ENCODE peak calls at places on chromosomes 2 and 18, in five cellular contexts. One of them, this sample, is unnamed.
A peak's percentile ranks its signal among the peaks of the same experiment; 100 is the strongest.

GRCh38 chr18:6210349-6211173 is 204.2 kb downstream of the L3MBTL4 start:
- DNase-seq in lower leg skin: no peak
- DNase-seq in astrocyte of the spinal cord: no peak
- DNase-seq in IMR-90: no peak
- DNase-seq in body of pancreas: peak; percentile 23
- DNase-seq in this sample: no peak

GRCh38 chr2:231957913-231958763 is 3.4 kb upstream of the DIS3L2 start:
- DNase-seq in lower leg skin: no peak
- DNase-seq in astrocyte of the spinal cord: no peak
- DNase-seq in IMR-90: no peak
- DNase-seq in body of pancreas: no peak
- DNase-seq in this sample: no peak

GRCh38 chr18:70578480-70578879 is 289.6 kb downstream of the SOCS6 start:
- DNase-seq in lower leg skin: no peak
- DNase-seq in astrocyte of the spinal cord: no peak
- DNase-seq in IMR-90: no peak
- DNase-seq in body of pancreas: no peak
- DNase-seq in this sample: no peak

GRCh38 chr18:9631814-9632496 is 17.6 kb upstream of the PPP4R1 start:
- DNase-seq in lower leg skin: no peak
- DNase-seq in astrocyte of the spinal cord: peak; percentile 89
- DNase-seq in IMR-90: peak; percentile 96
- DNase-seq in body of pancreas: peak; percentile 23
- DNase-seq in this sample: peak; percentile 93

GRCh38 chr18:62384610-62385097 is 59.5 kb downstream of the TNFRSF11A start:
- DNase-seq in lower leg skin: no peak
- DNase-seq in astrocyte of the spinal cord: peak; percentile 4
- DNase-seq in IMR-90: no peak
- DNase-seq in body of pancreas: peak; percentile 5
- DNase-seq in this sample: peak; percentile 34

GRCh38 chr18:75548353-75548752 is 120.8 kb upstream of the SMIM21 start:
- DNase-seq in lower leg skin: no peak
- DNase-seq in astrocyte of the spinal cord: no peak
- DNase-seq in IMR-90: no peak
- DNase-seq in body of pancreas: peak; percentile 13
- DNase-seq in this sample: no peak

GRCh38 chr2:164560181-164560792 is 61.0 kb downstream of the GRB14 start:
- DNase-seq in lower leg skin: no peak
- DNase-seq in astrocyte of the spinal cord: peak; percentile 48
- DNase-seq in IMR-90: peak; percentile 16
- DNase-seq in body of pancreas: no peak
- DNase-seq in this sample: peak; percentile 64

GRCh38 chr2:166410828-166411472 is 35.2 kb upstream of the SCN9A start:
- DNase-seq in lower leg skin: no peak
- DNase-seq in astrocyte of the spinal cord: peak; percentile 85
- DNase-seq in IMR-90: peak; percentile 96
- DNase-seq in body of pancreas: no peak
- DNase-seq in this sample: peak; percentile 92

GRCh38 chr2:74001121-74001520 is 16.4 kb downstream of the TET3 start:
- DNase-seq in lower leg skin: no peak
- DNase-seq in astrocyte of the spinal cord: no peak
- DNase-seq in IMR-90: peak; percentile 50
- DNase-seq in body of pancreas: no peak
- DNase-seq in this sample: no peak

GRCh38 chr2:71554028-71554705 is 100.8 kb downstream of the DYSF start:
- DNase-seq in lower leg skin: no peak
- DNase-seq in astrocyte of the spinal cord: no peak
- DNase-seq in IMR-90: no peak
- DNase-seq in body of pancreas: no peak
- DNase-seq in this sample: no peak

GRCh38 chr18:77147418-77147852 is 14.9 kb upstream of the MBP start:
- DNase-seq in lower leg skin: peak; percentile 82
- DNase-seq in astrocyte of the spinal cord: no peak
- DNase-seq in IMR-90: peak; percentile 52
- DNase-seq in body of pancreas: peak; percentile 37
- DNase-seq in this sample: peak; percentile 33

GRCh38 chr2:15730545-15731212 is 139.0 kb downstream of the DDX1 start:
- DNase-seq in lower leg skin: peak; percentile 94
- DNase-seq in astrocyte of the spinal cord: peak; percentile 98
- DNase-seq in IMR-90: peak; percentile 92
- DNase-seq in body of pancreas: peak; percentile 90
- DNase-seq in this sample: peak; percentile 97

GRCh38 chr18:33212363-33212762 is 228.2 kb downstream of the CCDC178 start:
- DNase-seq in lower leg skin: no peak
- DNase-seq in astrocyte of the spinal cord: no peak
- DNase-seq in IMR-90: no peak
- DNase-seq in body of pancreas: no peak
- DNase-seq in this sample: no peak

GRCh38 chr2:8623958-8624591 is 57.8 kb upstream of the ID2 start:
- DNase-seq in lower leg skin: no peak
- DNase-seq in astrocyte of the spinal cord: no peak
- DNase-seq in IMR-90: no peak
- DNase-seq in body of pancreas: peak; percentile 69
- DNase-seq in this sample: no peak

GRCh38 chr18:35495821-35496368 is 1.9 kb downstream of the INO80C start:
- DNase-seq in lower leg skin: no peak
- DNase-seq in astrocyte of the spinal cord: peak; percentile 45
- DNase-seq in IMR-90: peak; percentile 64
- DNase-seq in body of pancreas: no peak
- DNase-seq in this sample: no peak

GRCh38 chr2:77508511-77508910 is 13.7 kb downstream of the LRRTM4 start:
- DNase-seq in lower leg skin: no peak
- DNase-seq in astrocyte of the spinal cord: no peak
- DNase-seq in IMR-90: no peak
- DNase-seq in body of pancreas: no peak
- DNase-seq in this sample: no peak

GRCh38 chr2:114754907-114755563 is 312.6 kb downstream of the DPP10 start:
- DNase-seq in lower leg skin: no peak
- DNase-seq in astrocyte of the spinal cord: no peak
- DNase-seq in IMR-90: no peak
- DNase-seq in body of pancreas: no peak
- DNase-seq in this sample: no peak

GRCh38 chr2:150376627-150377335 is 110.7 kb downstream of the RND3 start:
- DNase-seq in lower leg skin: no peak
- DNase-seq in astrocyte of the spinal cord: peak; percentile 50
- DNase-seq in IMR-90: peak; percentile 34
- DNase-seq in body of pancreas: peak; percentile 9
- DNase-seq in this sample: peak; percentile 63

GRCh38 chr2:88307817-88308216 is 137.7 kb downstream of the THNSL2 start:
- DNase-seq in lower leg skin: no peak
- DNase-seq in astrocyte of the spinal cord: no peak
- DNase-seq in IMR-90: peak; percentile 0
- DNase-seq in body of pancreas: no peak
- DNase-seq in this sample: peak; percentile 2

GRCh38 chr2:219593154-219593553 is 4.5 kb upstream of the STK11IP start:
- DNase-seq in lower leg skin: no peak
- DNase-seq in astrocyte of the spinal cord: no peak
- DNase-seq in IMR-90: no peak
- DNase-seq in body of pancreas: no peak
- DNase-seq in this sample: no peak

GRCh38 chr2:60518567-60518966 is 34.9 kb downstream of the BCL11A start:
- DNase-seq in lower leg skin: no peak
- DNase-seq in astrocyte of the spinal cord: no peak
- DNase-seq in IMR-90: no peak
- DNase-seq in body of pancreas: no peak
- DNase-seq in this sample: no peak

GRCh38 chr2:206642075-206643025 is at the start of gene FAM237A:
- DNase-seq in lower leg skin: no peak
- DNase-seq in astrocyte of the spinal cord: peak; percentile 72
- DNase-seq in IMR-90: peak; percentile 57
- DNase-seq in body of pancreas: peak; percentile 19
- DNase-seq in this sample: peak; percentile 74

GRCh38 chr18:23689616-23690504 is 607 bp downstream of the LAMA3 start:
- DNase-seq in lower leg skin: peak; percentile 88
- DNase-seq in astrocyte of the spinal cord: no peak
- DNase-seq in IMR-90: no peak
- DNase-seq in body of pancreas: no peak
- DNase-seq in this sample: no peak

GRCh38 chr18:23684515-23685197 is 4.6 kb upstream of the LAMA3 start:
- DNase-seq in lower leg skin: no peak
- DNase-seq in astrocyte of the spinal cord: no peak
- DNase-seq in IMR-90: no peak
- DNase-seq in body of pancreas: no peak
- DNase-seq in this sample: peak; percentile 35

GRCh38 chr18:23688528-23688927 is 725 bp upstream of the LAMA3 start:
- DNase-seq in lower leg skin: no peak
- DNase-seq in astrocyte of the spinal cord: no peak
- DNase-seq in IMR-90: no peak
- DNase-seq in body of pancreas: no peak
- DNase-seq in this sample: no peak

GRCh38 chr18:23690505-23691068 is 1.3 kb downstream of the LAMA3 start:
- DNase-seq in lower leg skin: no peak
- DNase-seq in astrocyte of the spinal cord: no peak
- DNase-seq in IMR-90: no peak
- DNase-seq in body of pancreas: no peak
- DNase-seq in this sample: no peak

DNA sequence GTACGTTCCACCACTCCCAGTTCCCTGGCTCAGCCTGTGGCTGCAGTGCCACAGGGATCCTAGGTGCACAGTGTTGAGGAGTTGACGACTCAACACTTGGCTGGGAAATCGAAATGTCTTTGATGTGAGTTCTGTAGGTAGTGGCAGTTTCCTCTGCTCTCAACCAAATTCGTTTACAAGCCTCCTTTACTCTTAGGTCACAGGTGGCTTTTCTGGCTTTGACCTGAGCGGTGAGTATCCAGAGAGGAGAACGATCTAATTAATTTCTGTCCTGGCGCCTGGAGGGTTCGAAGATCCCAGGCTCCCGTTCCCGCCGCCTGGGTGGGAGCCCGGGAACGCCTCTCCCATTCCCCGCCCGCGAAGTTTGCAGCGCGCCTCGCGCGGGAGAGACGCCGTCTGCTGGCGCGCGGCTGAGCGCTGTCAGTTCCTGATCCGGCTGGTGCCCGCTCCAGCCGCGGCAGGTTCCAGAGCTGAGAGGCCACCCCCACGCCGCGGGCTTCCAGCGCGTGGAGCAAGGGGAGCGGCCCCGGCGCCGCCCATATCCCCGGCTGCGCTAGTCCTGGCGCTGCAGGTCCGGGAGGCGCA is at the start of gene LAMA3:
- DNase-seq in lower leg skin: peak; percentile 92
- DNase-seq in astrocyte of the spinal cord: peak; percentile 28
- DNase-seq in IMR-90: peak; percentile 11
- DNase-seq in body of pancreas: peak; percentile 45
- DNase-seq in this sample: peak; percentile 24
- TF ChIP-seq CTCF in lower leg skin: no peak
- TF ChIP-seq CTCF in astrocyte of the spinal cord: peak; percentile 16
- TF ChIP-seq CTCF in IMR-90: no peak
- TF ChIP-seq CTCF in body of pancreas: peak; percentile 12
- TF ChIP-seq CTCF in this sample: peak; percentile 13

GRCh38 chr2:83517727-83518368 is 941.2 kb downstream of the SUCLG1 start:
- DNase-seq in lower leg skin: no peak
- DNase-seq in astrocyte of the spinal cord: no peak
- DNase-seq in IMR-90: no peak
- DNase-seq in body of pancreas: no peak
- DNase-seq in this sample: no peak
- H3K4me3 ChIP-seq in lower leg skin: no peak overlapping the region
- H3K4me3 ChIP-seq in astrocyte of the spinal cord: no peak overlapping the region
- H3K4me3 ChIP-seq in IMR-90: no peak overlapping the region
- H3K4me3 ChIP-seq in body of pancreas: no peak overlapping the region
- H3K4me3 ChIP-seq in this sample: no peak overlapping the region

GRCh38 chr2:41695714-41696113 is 352.1 kb upstream of the PKDCC start:
- DNase-seq in lower leg skin: no peak
- DNase-seq in astrocyte of the spinal cord: no peak
- DNase-seq in IMR-90: no peak
- DNase-seq in body of pancreas: no peak
- DNase-seq in this sample: no peak
- TF ChIP-seq CTCF in lower leg skin: no peak
- TF ChIP-seq CTCF in astrocyte of the spinal cord: no peak
- TF ChIP-seq CTCF in IMR-90: no peak
- TF ChIP-seq CTCF in body of pancreas: no peak
- TF ChIP-seq CTCF in this sample: no peak

GRCh38 chr2:133424876-133425275 is 143.4 kb downstream of the NCKAP5 start:
- DNase-seq in lower leg skin: no peak
- DNase-seq in astrocyte of the spinal cord: peak; percentile 72
- DNase-seq in IMR-90: peak; percentile 62
- DNase-seq in body of pancreas: peak; percentile 29
- DNase-seq in this sample: peak; percentile 21

GRCh38 chr2:133418671-133419070 is 149.6 kb downstream of the NCKAP5 start:
- DNase-seq in lower leg skin: no peak
- DNase-seq in astrocyte of the spinal cord: no peak
- DNase-seq in IMR-90: no peak
- DNase-seq in body of pancreas: no peak
- DNase-seq in this sample: no peak

GRCh38 chr2:133420748-133421147 is 147.5 kb downstream of the NCKAP5 start:
- DNase-seq in lower leg skin: no peak
- DNase-seq in astrocyte of the spinal cord: no peak
- DNase-seq in IMR-90: no peak
- DNase-seq in body of pancreas: no peak
- DNase-seq in this sample: no peak

GRCh38 chr2:133421516-133422324 is 146.5 kb downstream of the NCKAP5 start:
- DNase-seq in lower leg skin: peak; percentile 5
- DNase-seq in astrocyte of the spinal cord: peak; percentile 61
- DNase-seq in IMR-90: peak; percentile 66
- DNase-seq in body of pancreas: peak; percentile 39
- DNase-seq in this sample: no peak

DNA sequence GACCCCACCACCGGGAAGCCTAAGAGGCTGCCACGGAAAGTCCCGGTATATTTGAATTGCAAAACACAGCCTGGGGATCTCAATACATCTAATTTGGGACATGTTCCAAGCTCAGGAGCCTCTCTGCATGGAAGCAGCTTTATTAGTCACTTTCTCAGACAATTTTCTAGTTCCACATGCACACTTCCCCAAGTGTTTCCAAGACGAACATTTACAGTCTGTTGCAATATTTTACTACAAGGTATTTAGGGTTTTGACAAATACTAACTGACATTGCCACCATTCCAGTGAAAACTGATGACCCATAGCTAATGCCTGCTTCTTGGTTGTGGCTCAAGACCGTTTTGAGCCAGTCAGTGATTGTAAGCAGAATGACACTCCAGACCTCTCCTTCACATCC is 145.3 kb downstream of the NCKAP5 start:
- DNase-seq in lower leg skin: no peak
- DNase-seq in astrocyte of the spinal cord: peak; percentile 64
- DNase-seq in IMR-90: peak; percentile 76
- DNase-seq in body of pancreas: no peak
- DNase-seq in this sample: peak; percentile 61
- H3K4me3 ChIP-seq in lower leg skin: no peak overlapping the region
- H3K4me3 ChIP-seq in astrocyte of the spinal cord: no peak overlapping the region
- H3K4me3 ChIP-seq in IMR-90: no peak overlapping the region
- H3K4me3 ChIP-seq in body of pancreas: no peak overlapping the region
- H3K4me3 ChIP-seq in this sample: no peak overlapping the region

GRCh38 chr2:113202305-113203216 is 28.8 kb downstream of the PSD4 start:
- DNase-seq in lower leg skin: no peak
- DNase-seq in astrocyte of the spinal cord: no peak
- DNase-seq in IMR-90: no peak
- DNase-seq in body of pancreas: no peak
- DNase-seq in this sample: no peak
- TF ChIP-seq CTCF in lower leg skin: no peak
- TF ChIP-seq CTCF in astrocyte of the spinal cord: no peak
- TF ChIP-seq CTCF in IMR-90: no peak
- TF ChIP-seq CTCF in body of pancreas: no peak
- TF ChIP-seq CTCF in this sample: no peak